ENCODE peak calls at places on chromosomes 6 and 20, in eight cellular contexts. X is brain microvascular endothelial cell; O is stimulated activated CD8-positive, alpha-beta memory T cell treated with anti-CD3 and anti-CD28 coated beads, Interleukin-12 subunit alpha, Interleukin-12 subunit beta, amount 100 ng/mL, for 4 hours; K is M059J; I is CD8-positive, alpha-beta T cell; U is hypothalamus; E is KBM-7; G is left ventricle myocardium superior. M is an unnamed sample.

GRCh38 chr6:18121580-18122127 is 823 bp downstream of the NHLRC1 start:
- DNase-seq in X (no peak), O (no peak), K (no peak), I (no peak), U (no peak), E (peak; percentile 9), G (no peak), M (no peak)

GRCh38 chr20:33649201-33649631 is 12.9 kb upstream of the C20orf144 start:
- DNase-seq in X (no peak), O (no peak), K (no peak), I (no peak), U (no peak), E (no peak), G (peak; percentile 79), M (no peak)

GRCh38 chr20:40493071-40493470 is 196.0 kb downstream of the MAFB start:
- DNase-seq in X (peak; percentile 52), O (no peak), K (peak; percentile 95), I (no peak), U (no peak), E (no peak), G (peak; percentile 73), M (peak; percentile 65)

GRCh38 chr6:79813143-79813542 is 134.2 kb downstream of the ELOVL4 start:
- DNase-seq in X (no peak), O (no peak), K (no peak), I (no peak), U (no peak), E (no peak), G (no peak), M (no peak)

GRCh38 chr6:30494275-30494990 is 5.1 kb downstream of the HLA-E start:
- DNase-seq in X (no peak), O (no peak), K (peak; percentile 49), I (no peak), U (no peak), E (no peak), G (no peak), M (no peak)

GRCh38 chr6:110337481-110337880 is 20.7 kb downstream of the METTL24 start:
- DNase-seq in X (no peak), O (no peak), K (no peak), I (no peak), U (no peak), E (no peak), G (no peak), M (no peak)

GRCh38 chr6:75291331-75291730 is 6.7 kb upstream of the TMEM30A start:
- DNase-seq in X (no peak), O (no peak), K (no peak), I (no peak), U (no peak), E (no peak), G (no peak), M (no peak)

GRCh38 chr6:86016567-86016966 is 373.9 kb upstream of the SYNCRIP start:
- DNase-seq in X (no peak), O (no peak), K (no peak), I (no peak), U (no peak), E (no peak), G (no peak), M (no peak)

GRCh38 chr20:46113071-46113470 is 5.0 kb upstream of the CD40 start:
- DNase-seq in X (no peak), O (no peak), K (no peak), I (no peak), U (no peak), E (no peak), G (no peak), M (no peak)

GRCh38 chr6:139490482-139490881 is 116.0 kb upstream of the CITED2 start:
- DNase-seq in X (no peak), O (no peak), K (peak; percentile 9), I (no peak), U (no peak), E (peak; percentile 36), G (no peak), M (no peak)

GRCh38 chr6:15535495-15536200 is 127.2 kb downstream of the DTNBP1 start:
- DNase-seq in X (no peak), O (no peak), K (no peak), I (no peak), U (no peak), E (no peak), G (no peak), M (no peak)

GRCh38 chr20:22382742-22383141 is 201.6 kb downstream of the FOXA2 start:
- DNase-seq in X (no peak), O (no peak), K (peak; percentile 42), I (no peak), U (no peak), E (no peak), G (no peak), M (no peak)

GRCh38 chr20:21166801-21167200 is 40.9 kb downstream of the KIZ start:
- DNase-seq in X (no peak), O (no peak), K (peak; percentile 34), I (no peak), U (no peak), E (peak; percentile 86), G (no peak), M (no peak)

GRCh38 chr6:85404497-85405174 is 45.2 kb upstream of the NT5E start:
- DNase-seq in X (peak; percentile 90), O (no peak), K (peak; percentile 97), I (no peak), U (no peak), E (no peak), G (no peak), M (no peak)

GRCh38 chr6:72650081-72650745 is 28.3 kb downstream of the KCNQ5 start:
- DNase-seq in X (no peak), O (no peak), K (peak; percentile 66), I (no peak), U (no peak), E (no peak), G (no peak), M (no peak)

GRCh38 chr20:39190666-39191570 is 228.8 kb downstream of the DHX35 start:
- DNase-seq in X (peak; percentile 4), O (no peak), K (peak; percentile 94), I (no peak), U (no peak), E (no peak), G (no peak), M (no peak)

GRCh38 chr6:107064579-107065065 is 36.6 kb downstream of the MTRES1 start:
- DNase-seq in X (peak; percentile 81), O (no peak), K (peak; percentile 94), I (no peak), U (no peak), E (peak; percentile 79), G (no peak), M (peak; percentile 46)